ENCODE peak calls at places on chromosome 5, in seven cellular contexts. One of them, this sample, is unnamed.
A peak's percentile ranks its signal among the peaks of the same experiment; 100 is the strongest.

GRCh38 chr5:154157483-154158378 is 32.8 kb upstream of the GALNT10 start:
- DNase-seq in Calu3: no peak
- DNase-seq in NCI-H510A treated with DMSO at 0.1 percent for 48 hours: no peak
- DNase-seq in COR-L47: no peak
- DNase-seq in Daoy: no peak
- DNase-seq in amygdala: no peak
- DNase-seq in iPS-NIHi11: peak; percentile 54
- DNase-seq in this sample: no peak

GRCh38 chr5:178147406-178147805 is 6.3 kb downstream of the NHP2 start:
- DNase-seq in Daoy: no peak
- DNase-seq in NCI-H510A treated with DMSO at 0.1 percent for 48 hours: no peak
- DNase-seq in COR-L47: no peak
- DNase-seq in Calu3: no peak
- DNase-seq in amygdala: no peak
- DNase-seq in iPS-NIHi11: no peak
- DNase-seq in this sample: no peak

GRCh38 chr5:80763211-80763610 is 108.4 kb upstream of the DHFR start:
- DNase-seq in COR-L47: no peak
- DNase-seq in amygdala: no peak
- DNase-seq in Daoy: no peak
- DNase-seq in Calu3: no peak
- DNase-seq in iPS-NIHi11: no peak
- DNase-seq in NCI-H510A treated with DMSO at 0.1 percent for 48 hours: no peak
- DNase-seq in this sample: no peak

GRCh38 chr5:161847447-161847846 is 473 bp upstream of the GABRA1 start:
- DNase-seq in COR-L47: no peak
- DNase-seq in NCI-H510A treated with DMSO at 0.1 percent for 48 hours: no peak
- DNase-seq in iPS-NIHi11: no peak
- DNase-seq in Calu3: no peak
- DNase-seq in amygdala: no peak
- DNase-seq in Daoy: no peak
- DNase-seq in this sample: no peak

GRCh38 chr5:77398896-77399295 is 93.2 kb downstream of the WDR41 start:
- DNase-seq in iPS-NIHi11: no peak
- DNase-seq in COR-L47: no peak
- DNase-seq in Daoy: no peak
- DNase-seq in Calu3: no peak
- DNase-seq in amygdala: no peak
- DNase-seq in NCI-H510A treated with DMSO at 0.1 percent for 48 hours: no peak
- DNase-seq in this sample: no peak

GRCh38 chr5:173727839-173728778 is 111.7 kb upstream of the BOD1 start:
- DNase-seq in iPS-NIHi11: no peak
- DNase-seq in Calu3: no peak
- DNase-seq in Daoy: no peak
- DNase-seq in NCI-H510A treated with DMSO at 0.1 percent for 48 hours: peak; percentile 18
- DNase-seq in amygdala: no peak
- DNase-seq in COR-L47: no peak
- DNase-seq in this sample: no peak

GRCh38 chr5:83927140-83927733 is 206.6 kb upstream of the HAPLN1 start:
- DNase-seq in amygdala: peak; percentile 8
- DNase-seq in NCI-H510A treated with DMSO at 0.1 percent for 48 hours: peak; percentile 34
- DNase-seq in Daoy: peak; percentile 75
- DNase-seq in COR-L47: peak; percentile 41
- DNase-seq in iPS-NIHi11: peak; percentile 74
- DNase-seq in Calu3: peak; percentile 87
- DNase-seq in this sample: peak; percentile 27

GRCh38 chr5:3304346-3304745 is 291.3 kb upstream of the IRX1 start:
- DNase-seq in NCI-H510A treated with DMSO at 0.1 percent for 48 hours: no peak
- DNase-seq in Daoy: no peak
- DNase-seq in Calu3: no peak
- DNase-seq in iPS-NIHi11: no peak
- DNase-seq in COR-L47: no peak
- DNase-seq in amygdala: no peak
- DNase-seq in this sample: no peak

GRCh38 chr5:93058309-93058708 is 522.7 kb downstream of the NR2F1-AS1 start:
- DNase-seq in iPS-NIHi11: no peak
- DNase-seq in amygdala: no peak
- DNase-seq in Calu3: no peak
- DNase-seq in COR-L47: no peak
- DNase-seq in Daoy: no peak
- DNase-seq in NCI-H510A treated with DMSO at 0.1 percent for 48 hours: no peak
- DNase-seq in this sample: no peak

GRCh38 chr5:52854949-52855348 is 67.2 kb downstream of the ITGA1 start:
- DNase-seq in iPS-NIHi11: no peak
- DNase-seq in COR-L47: no peak
- DNase-seq in amygdala: no peak
- DNase-seq in Calu3: no peak
- DNase-seq in NCI-H510A treated with DMSO at 0.1 percent for 48 hours: no peak
- DNase-seq in Daoy: no peak
- DNase-seq in this sample: no peak

GRCh38 chr5:80122599-80122998 is 87.5 kb downstream of the THBS4 start:
- DNase-seq in amygdala: no peak
- DNase-seq in Daoy: no peak
- DNase-seq in iPS-NIHi11: no peak
- DNase-seq in Calu3: no peak
- DNase-seq in NCI-H510A treated with DMSO at 0.1 percent for 48 hours: no peak
- DNase-seq in COR-L47: no peak
- DNase-seq in this sample: no peak

GRCh38 chr5:38462972-38463633 is 93.3 kb downstream of the LIFR start:
- DNase-seq in Daoy: no peak
- DNase-seq in Calu3: no peak
- DNase-seq in iPS-NIHi11: no peak
- DNase-seq in NCI-H510A treated with DMSO at 0.1 percent for 48 hours: peak; percentile 26
- DNase-seq in amygdala: no peak
- DNase-seq in COR-L47: no peak
- DNase-seq in this sample: no peak

GRCh38 chr5:55927861-55928655 is 66.7 kb downstream of the IL6ST start:
- DNase-seq in Daoy: no peak
- DNase-seq in amygdala: no peak
- DNase-seq in Calu3: no peak
- DNase-seq in NCI-H510A treated with DMSO at 0.1 percent for 48 hours: no peak
- DNase-seq in COR-L47: no peak
- DNase-seq in iPS-NIHi11: no peak
- DNase-seq in this sample: no peak

GRCh38 chr5:135393691-135394090 is 5.3 kb downstream of the MACROH2A1 start:
- DNase-seq in COR-L47: no peak
- DNase-seq in NCI-H510A treated with DMSO at 0.1 percent for 48 hours: no peak
- DNase-seq in iPS-NIHi11: no peak
- DNase-seq in Daoy: no peak
- DNase-seq in amygdala: no peak
- DNase-seq in Calu3: no peak
- DNase-seq in this sample: no peak

GRCh38 chr5:71892641-71893340 is 173.7 kb downstream of the CARTPT start:
- DNase-seq in COR-L47: no peak
- DNase-seq in NCI-H510A treated with DMSO at 0.1 percent for 48 hours: no peak
- DNase-seq in iPS-NIHi11: peak; percentile 19
- DNase-seq in Calu3: no peak
- DNase-seq in Daoy: no peak
- DNase-seq in amygdala: no peak
- DNase-seq in this sample: no peak

GRCh38 chr5:76813982-76814562 is 4.8 kb upstream of the F2RL1 start:
- DNase-seq in NCI-H510A treated with DMSO at 0.1 percent for 48 hours: no peak
- DNase-seq in Daoy: peak; percentile 99
- DNase-seq in COR-L47: no peak
- DNase-seq in iPS-NIHi11: no peak
- DNase-seq in Calu3: no peak
- DNase-seq in amygdala: no peak
- DNase-seq in this sample: no peak

GRCh38 chr5:81853005-81853357 is 102.1 kb upstream of the SSBP2 start:
- DNase-seq in amygdala: no peak
- DNase-seq in NCI-H510A treated with DMSO at 0.1 percent for 48 hours: peak; percentile 67
- DNase-seq in COR-L47: peak; percentile 44
- DNase-seq in Daoy: no peak
- DNase-seq in Calu3: no peak
- DNase-seq in iPS-NIHi11: no peak
- DNase-seq in this sample: no peak

GRCh38 chr5:132114150-132115121 is 40.8 kb downstream of the CSF2 start:
- DNase-seq in iPS-NIHi11: peak; percentile 7
- DNase-seq in Daoy: peak; percentile 27
- DNase-seq in COR-L47: no peak
- DNase-seq in Calu3: no peak
- DNase-seq in amygdala: no peak
- DNase-seq in NCI-H510A treated with DMSO at 0.1 percent for 48 hours: no peak
- DNase-seq in this sample: no peak

GRCh38 chr5:29148581-29148980 is 2044.9 kb upstream of the CDH6 start:
- DNase-seq in COR-L47: no peak
- DNase-seq in iPS-NIHi11: no peak
- DNase-seq in amygdala: no peak
- DNase-seq in Daoy: no peak
- DNase-seq in Calu3: no peak
- DNase-seq in NCI-H510A treated with DMSO at 0.1 percent for 48 hours: no peak
- DNase-seq in this sample: no peak

GRCh38 chr5:138698713-138699112 is 54.5 kb upstream of the CTNNA1 start:
- DNase-seq in Calu3: no peak
- DNase-seq in iPS-NIHi11: no peak
- DNase-seq in COR-L47: no peak
- DNase-seq in amygdala: no peak
- DNase-seq in Daoy: no peak
- DNase-seq in NCI-H510A treated with DMSO at 0.1 percent for 48 hours: no peak
- DNase-seq in this sample: no peak

GRCh38 chr5:179870403-179870903 is 11.8 kb upstream of the MRNIP start:
- DNase-seq in COR-L47: peak; percentile 4
- DNase-seq in NCI-H510A treated with DMSO at 0.1 percent for 48 hours: peak; percentile 6
- DNase-seq in Daoy: peak; percentile 41
- DNase-seq in iPS-NIHi11: peak; percentile 89
- DNase-seq in Calu3: peak; percentile 64
- DNase-seq in amygdala: no peak
- DNase-seq in this sample: no peak

GRCh38 chr5:120151181-120151580 is 312.9 kb upstream of the PRR16 start:
- DNase-seq in iPS-NIHi11: no peak
- DNase-seq in Calu3: no peak
- DNase-seq in Daoy: no peak
- DNase-seq in COR-L47: no peak
- DNase-seq in NCI-H510A treated with DMSO at 0.1 percent for 48 hours: no peak
- DNase-seq in amygdala: no peak
- DNase-seq in this sample: no peak

GRCh38 chr5:95555553-95555952 is 652 bp downstream of the ARSK start:
- DNase-seq in Calu3: no peak
- DNase-seq in Daoy: no peak
- DNase-seq in amygdala: no peak
- DNase-seq in COR-L47: no peak
- DNase-seq in iPS-NIHi11: no peak
- DNase-seq in NCI-H510A treated with DMSO at 0.1 percent for 48 hours: no peak
- DNase-seq in this sample: no peak

GRCh38 chr5:134935711-134936602 is 31.0 kb downstream of the PCBD2 start:
- DNase-seq in Daoy: no peak
- DNase-seq in COR-L47: no peak
- DNase-seq in iPS-NIHi11: no peak
- DNase-seq in NCI-H510A treated with DMSO at 0.1 percent for 48 hours: no peak
- DNase-seq in Calu3: no peak
- DNase-seq in amygdala: no peak
- DNase-seq in this sample: no peak

GRCh38 chr5:82719368-82719767 is 357.8 kb downstream of the TMEM167A start:
- DNase-seq in iPS-NIHi11: no peak
- DNase-seq in amygdala: no peak
- DNase-seq in NCI-H510A treated with DMSO at 0.1 percent for 48 hours: no peak
- DNase-seq in Calu3: no peak
- DNase-seq in COR-L47: no peak
- DNase-seq in Daoy: peak; percentile 37
- DNase-seq in this sample: no peak

GRCh38 chr5:78377056-78377717 is 16.8 kb downstream of the SCAMP1 start:
- DNase-seq in COR-L47: no peak
- DNase-seq in Daoy: peak; percentile 9
- DNase-seq in Calu3: no peak
- DNase-seq in NCI-H510A treated with DMSO at 0.1 percent for 48 hours: no peak
- DNase-seq in amygdala: no peak
- DNase-seq in iPS-NIHi11: no peak
- DNase-seq in this sample: no peak

GRCh38 chr5:3098821-3099220 is 347.3 kb upstream of the IRX2 start:
- DNase-seq in COR-L47: no peak
- DNase-seq in amygdala: no peak
- DNase-seq in iPS-NIHi11: no peak
- DNase-seq in Daoy: no peak
- DNase-seq in NCI-H510A treated with DMSO at 0.1 percent for 48 hours: no peak
- DNase-seq in Calu3: no peak
- DNase-seq in this sample: no peak

GRCh38 chr5:2703615-2704014 is 47.9 kb downstream of the IRX2 start:
- DNase-seq in Calu3: no peak
- DNase-seq in amygdala: no peak
- DNase-seq in iPS-NIHi11: no peak
- DNase-seq in NCI-H510A treated with DMSO at 0.1 percent for 48 hours: no peak
- DNase-seq in COR-L47: no peak
- DNase-seq in Daoy: no peak
- DNase-seq in this sample: no peak

GRCh38 chr5:131765261-131765660 is 31.6 kb downstream of the FNIP1 start:
- DNase-seq in iPS-NIHi11: no peak
- DNase-seq in Daoy: no peak
- DNase-seq in COR-L47: no peak
- DNase-seq in NCI-H510A treated with DMSO at 0.1 percent for 48 hours: no peak
- DNase-seq in Calu3: no peak
- DNase-seq in amygdala: no peak
- DNase-seq in this sample: no peak

GRCh38 chr5:140181002-140181483 is 6.1 kb downstream of the CYSTM1 start:
- DNase-seq in amygdala: no peak
- DNase-seq in NCI-H510A treated with DMSO at 0.1 percent for 48 hours: no peak
- DNase-seq in iPS-NIHi11: no peak
- DNase-seq in Calu3: no peak
- DNase-seq in COR-L47: peak; percentile 44
- DNase-seq in Daoy: no peak
- DNase-seq in this sample: no peak

GRCh38 chr5:124675921-124676846 is 70.3 kb downstream of the ZNF608 start:
- DNase-seq in COR-L47: no peak
- DNase-seq in Daoy: no peak
- DNase-seq in amygdala: no peak
- DNase-seq in iPS-NIHi11: no peak
- DNase-seq in NCI-H510A treated with DMSO at 0.1 percent for 48 hours: no peak
- DNase-seq in Calu3: no peak
- DNase-seq in this sample: no peak

GRCh38 chr5:177982956-177983355 is 13.1 kb downstream of the PROP1 start:
- DNase-seq in iPS-NIHi11: peak; percentile 13
- DNase-seq in Calu3: no peak
- DNase-seq in Daoy: no peak
- DNase-seq in NCI-H510A treated with DMSO at 0.1 percent for 48 hours: no peak
- DNase-seq in amygdala: no peak
- DNase-seq in COR-L47: no peak
- DNase-seq in this sample: no peak

GRCh38 chr5:177154003-177154643 is 20.6 kb downstream of the NSD1 start:
- DNase-seq in NCI-H510A treated with DMSO at 0.1 percent for 48 hours: no peak
- DNase-seq in COR-L47: no peak
- DNase-seq in amygdala: no peak
- DNase-seq in iPS-NIHi11: no peak
- DNase-seq in Calu3: no peak
- DNase-seq in Daoy: no peak
- DNase-seq in this sample: no peak

GRCh38 chr5:124986667-124987066 is 240.2 kb upstream of the ZNF608 start:
- DNase-seq in Daoy: no peak
- DNase-seq in amygdala: no peak
- DNase-seq in COR-L47: no peak
- DNase-seq in iPS-NIHi11: no peak
- DNase-seq in NCI-H510A treated with DMSO at 0.1 percent for 48 hours: no peak
- DNase-seq in Calu3: no peak
- DNase-seq in this sample: no peak

GRCh38 chr5:126858441-126858840 is 81.5 kb downstream of the LMNB1 start:
- DNase-seq in COR-L47: no peak
- DNase-seq in NCI-H510A treated with DMSO at 0.1 percent for 48 hours: no peak
- DNase-seq in iPS-NIHi11: peak; percentile 40
- DNase-seq in Calu3: no peak
- DNase-seq in amygdala: no peak
- DNase-seq in Daoy: no peak
- DNase-seq in this sample: no peak

GRCh38 chr5:173341911-173342535 is 13.8 kb upstream of the STC2 start:
- DNase-seq in Daoy: no peak
- DNase-seq in iPS-NIHi11: no peak
- DNase-seq in COR-L47: no peak
- DNase-seq in NCI-H510A treated with DMSO at 0.1 percent for 48 hours: no peak
- DNase-seq in amygdala: no peak
- DNase-seq in Calu3: no peak
- DNase-seq in this sample: no peak

GRCh38 chr5:168106008-168106761 is 185.3 kb upstream of the WWC1 start:
- DNase-seq in Calu3: no peak
- DNase-seq in Daoy: peak; percentile 52
- DNase-seq in amygdala: no peak
- DNase-seq in COR-L47: no peak
- DNase-seq in NCI-H510A treated with DMSO at 0.1 percent for 48 hours: no peak
- DNase-seq in iPS-NIHi11: no peak
- DNase-seq in this sample: no peak

GRCh38 chr5:14064841-14065240 is 78.3 kb upstream of the TRIO start:
- DNase-seq in COR-L47: no peak
- DNase-seq in amygdala: no peak
- DNase-seq in Calu3: no peak
- DNase-seq in NCI-H510A treated with DMSO at 0.1 percent for 48 hours: no peak
- DNase-seq in Daoy: no peak
- DNase-seq in iPS-NIHi11: no peak
- DNase-seq in this sample: no peak

This sample was measured in Panc1.